ENCODE peak calls at places on chromosomes 6 and 20, in six cellular contexts. V is pancreas, U is ascending aorta, A is SK-N-MC, E is endothelial cell of umbilical vein, B is astrocyte of the spinal cord. G is an unnamed sample.

GRCh38 chr6:170271771-170272314 is 19.0 kb downstream of the DLL1 start:
- DNase-seq in V (peak), U (no peak), A (no peak), E (no peak), B (no peak), G (no peak)

GRCh38 chr6:28203201-28203600 is 21.9 kb upstream of the ZSCAN9 start:
- DNase-seq in V (no peak), U (no peak), A (no peak), E (no peak), B (no peak), G (no peak)

GRCh38 chr20:12180107-12180661 is 262.5 kb downstream of the BTBD3 start:
- DNase-seq in V (no peak), U (no peak), A (no peak), E (no peak), B (no peak), G (no peak)

GRCh38 chr20:37627060-37627766 is 66.6 kb upstream of the CTNNBL1 start:
- DNase-seq in V (peak), U (no peak), A (no peak), E (peak), B (peak), G (no peak)

GRCh38 chr6:15368873-15369272 is 123.0 kb downstream of the JARID2 start:
- DNase-seq in V (no peak), U (no peak), A (no peak), E (no peak), B (no peak), G (no peak)

GRCh38 chr20:5488823-5489222 is 172.1 kb upstream of the PROKR2 start:
- DNase-seq in V (no peak), U (no peak), A (no peak), E (no peak), B (no peak), G (no peak)

GRCh38 chr6:139126255-139126654 is 8.6 kb upstream of the HECA start:
- DNase-seq in V (no peak), U (no peak), A (no peak), E (no peak), B (peak), G (no peak)

GRCh38 chr6:12749531-12750379 is 33.2 kb downstream of the PHACTR1 start:
- DNase-seq in V (peak), U (no peak), A (no peak), E (no peak), B (no peak), G (no peak)

GRCh38 chr6:158552055-158552795 is 7.7 kb upstream of the TMEM181 start:
- DNase-seq in V (no peak), U (no peak), A (no peak), E (no peak), B (no peak), G (no peak)

GRCh38 chr20:44212792-44213191 is 2.2 kb upstream of the OSER1 start:
- DNase-seq in V (no peak), U (no peak), A (no peak), E (no peak), B (no peak), G (no peak)

GRCh38 chr6:31529329-31530150 is 778 bp downstream of the MCCD1 start:
- DNase-seq in V (no peak), U (no peak), A (no peak), E (no peak), B (no peak), G (no peak)

GRCh38 chr20:56348306-56348695 is 10.5 kb upstream of the FAM210B start:
- DNase-seq in V (no peak), U (no peak), A (no peak), E (peak), B (no peak), G (peak)

GRCh38 chr6:66993272-66993671 is 1286.2 kb upstream of the EYS start:
- DNase-seq in V (no peak), U (no peak), A (no peak), E (no peak), B (no peak), G (no peak)

GRCh38 chr6:118080547-118080946 is 173.5 kb downstream of the SLC35F1 start:
- DNase-seq in V (no peak), U (no peak), A (no peak), E (no peak), B (no peak), G (no peak)

GRCh38 chr6:31861919-31862343 is 690 bp downstream of the NEU1 start:
- DNase-seq in V (peak), U (no peak), A (no peak), E (no peak), B (no peak), G (no peak)

DNA sequence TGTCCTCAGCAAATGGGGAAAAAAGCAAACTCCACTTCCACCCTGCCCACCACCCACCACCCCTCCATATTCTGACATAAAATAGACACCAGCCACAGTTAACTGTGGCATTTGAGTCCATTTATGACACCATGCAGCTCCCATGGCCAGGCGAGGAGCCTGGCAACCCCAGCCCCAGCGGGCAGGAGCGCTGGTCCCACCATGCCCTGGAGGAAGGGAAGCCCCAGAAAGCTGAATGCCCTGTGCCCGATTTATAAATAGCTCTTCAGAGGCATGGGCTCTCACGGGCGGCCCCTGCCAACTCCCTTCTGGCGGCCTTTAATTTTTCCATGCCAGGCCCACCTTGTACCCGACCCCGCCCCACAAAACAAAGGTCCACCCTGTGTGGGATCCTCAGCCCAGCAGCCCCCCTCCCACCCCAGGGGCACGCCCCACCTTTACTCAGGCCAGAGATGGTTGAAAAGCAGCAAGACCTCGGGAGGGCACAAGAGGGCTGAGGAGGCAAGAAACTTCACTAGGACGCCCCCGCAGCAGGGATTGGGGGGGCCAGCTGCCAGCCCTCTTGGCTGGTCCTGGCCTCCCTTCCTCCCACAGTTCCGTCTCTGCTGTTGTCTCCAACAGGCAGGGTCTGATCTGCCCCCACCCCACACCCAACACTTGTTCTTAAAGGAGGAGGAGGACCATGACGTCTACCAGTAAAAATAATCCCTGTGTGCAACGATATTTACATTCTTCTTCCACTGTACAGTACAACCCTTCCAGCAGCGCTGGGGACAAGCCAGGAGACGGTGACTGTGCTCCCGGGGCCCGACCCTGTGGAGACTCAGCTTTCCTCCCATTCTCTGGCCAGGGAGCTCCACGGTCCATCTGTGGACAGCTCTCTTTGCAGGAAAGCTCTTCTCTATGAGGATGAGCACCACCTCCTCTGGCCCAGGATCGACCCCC is 115.6 kb upstream of the CDYL start:
- DNase-seq in V (no peak), U (no peak), A (no peak), E (no peak), B (no peak), G (no peak)
- H3K4me3 ChIP-seq in V (no peak), U (peak), A (no peak), E (no peak), B (no peak), G (no peak)

GRCh38 chr20:62367136-62367482 is at the start of gene LAMA5:
- DNase-seq in V (peak), U (no peak), A (no peak), E (no peak), B (no peak), G (peak)

GRCh38 chr20:62368629-62369507 is 1.8 kb upstream of the LAMA5 start:
- DNase-seq in V (peak), U (no peak), A (no peak), E (peak), B (peak), G (peak)

GRCh38 chr20:62368303-62368628 is 1.2 kb upstream of the LAMA5 start:
- DNase-seq in V (no peak), U (no peak), A (no peak), E (no peak), B (no peak), G (no peak)

GRCh38 chr20:62366370-62367135 is 559 bp downstream of the LAMA5 start:
- DNase-seq in V (peak), U (no peak), A (no peak), E (no peak), B (no peak), G (no peak)

GRCh38 chr20:62367483-62368302 is 581 bp upstream of the LAMA5 start:
- DNase-seq in V (peak), U (no peak), A (no peak), E (no peak), B (no peak), G (peak)
- H3K4me3 ChIP-seq in V (peak), U (peak), A (peak), E (peak), B (no peak), G (peak)

DNA sequence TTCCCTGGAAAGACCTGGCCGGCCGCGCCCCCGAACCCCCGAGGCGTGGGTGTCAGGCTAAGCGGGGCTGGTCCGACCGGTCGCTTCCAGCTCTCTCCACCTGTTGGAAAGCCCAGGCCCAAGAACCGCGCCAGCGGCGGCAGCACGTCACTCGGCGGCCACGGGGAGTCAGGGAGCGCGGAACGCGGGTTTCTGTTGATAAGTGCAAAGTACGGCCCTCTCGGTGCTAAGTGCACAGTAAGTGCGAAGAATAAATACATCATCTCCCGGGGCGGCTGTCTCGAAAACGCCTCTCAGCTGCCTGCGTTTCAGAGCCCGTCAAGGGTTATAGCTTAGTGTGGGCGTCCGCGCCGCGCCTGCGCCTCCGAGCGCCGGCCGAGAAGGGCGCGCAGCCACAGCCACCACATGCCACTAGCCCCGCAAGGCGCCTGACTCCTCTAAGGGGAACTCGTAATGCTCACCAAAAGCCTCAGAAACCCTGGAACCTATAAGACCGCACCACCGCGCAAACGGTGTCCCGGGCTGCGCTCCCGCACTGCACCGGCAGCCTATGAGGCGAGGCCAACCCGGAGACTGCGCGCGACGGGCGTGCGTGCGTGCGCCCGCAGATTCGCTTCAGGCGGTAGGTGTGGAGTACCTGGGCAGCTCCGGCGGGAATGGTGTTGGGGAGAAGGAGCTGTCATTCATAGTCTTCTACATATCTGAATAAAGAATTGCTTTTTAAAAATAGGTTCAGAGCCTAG is 9.2 kb upstream of the TBX18 start:
- DNase-seq in V (peak), U (no peak), A (no peak), E (peak), B (peak), G (no peak)
- H3K4me3 ChIP-seq in V (peak), U (peak), A (peak), E (peak), B (peak), G (peak)

GRCh38 chr6:144778773-144779531 is 493.8 kb downstream of the UTRN start:
- DNase-seq in V (no peak), U (no peak), A (no peak), E (no peak), B (no peak), G (no peak)

GRCh38 chr6:144778056-144778455 is 492.9 kb downstream of the UTRN start:
- DNase-seq in V (no peak), U (no peak), A (no peak), E (no peak), B (no peak), G (no peak)

GRCh38 chr6:144782634-144783033 is 497.5 kb downstream of the UTRN start:
- DNase-seq in V (no peak), U (no peak), A (no peak), E (no peak), B (no peak), G (no peak)

GRCh38 chr6:144785056-144785455 is 499.9 kb downstream of the UTRN start:
- DNase-seq in V (no peak), U (no peak), A (no peak), E (no peak), B (no peak), G (no peak)

GRCh38 chr6:144781836-144782235 is 496.7 kb downstream of the UTRN start:
- DNase-seq in V (no peak), U (no peak), A (no peak), E (no peak), B (no peak), G (no peak)
- H3K4me3 ChIP-seq in V (no peak), U (no peak), A (no peak), E (no peak), B (no peak), G (no peak)

GRCh38 chr20:46237221-46237620 is 71.1 kb downstream of the CDH22 start:
- DNase-seq in V (no peak), U (no peak), A (no peak), E (no peak), B (no peak), G (no peak)
- H3K4me3 ChIP-seq in V (no peak), U (no peak), A (no peak), E (no peak), B (no peak), G (no peak)

GRCh38 chr20:63732118-63733095 is 4.1 kb upstream of the LIME1 start:
- DNase-seq in V (no peak), U (no peak), A (no peak), E (no peak), B (no peak), G (no peak)
- H3K4me3 ChIP-seq in V (no peak), U (no peak), A (no peak), E (no peak), B (no peak), G (no peak)

G was measured in stomach.